ENCODE peak calls at places on chromosomes 16 and 17, in five cellular contexts. M, J, T, S and N are unnamed samples.

GRCh38 chr17:48037036-48037881 is at the start of gene COPZ2:
- DNase-seq in S (peak), T (no peak), M (no peak), J (no peak), N (no peak)

GRCh38 chr17:29384901-29385300 is 5.3 kb upstream of the TAOK1 start:
- DNase-seq in M (no peak), S (no peak), T (no peak), J (no peak), N (no peak)

GRCh38 chr17:43409131-43409530 is 10.3 kb downstream of the ARL4D start:
- DNase-seq in T (no peak), J (no peak), M (no peak), S (no peak), N (no peak)

GRCh38 chr17:73657473-73658116 is 13.3 kb upstream of the SDK2 start:
- DNase-seq in T (no peak), J (no peak), M (no peak), S (no peak), N (no peak)

GRCh38 chr16:49842972-49843371 is 12.9 kb downstream of the ZNF423 start:
- DNase-seq in M (no peak), T (no peak), J (no peak), S (no peak), N (no peak)

GRCh38 chr17:72117748-72118587 is 2.9 kb upstream of the SOX9 start:
- DNase-seq in J (no peak), T (no peak), M (no peak), S (no peak), N (peak)

GRCh38 chr16:78877114-78877513 is 723.4 kb downstream of the MAF start:
- DNase-seq in J (no peak), S (no peak), M (no peak), T (no peak), N (no peak)

GRCh38 chr17:46772013-46772878 is 46.2 kb downstream of the WNT3 start:
- DNase-seq in M (peak), J (no peak), S (no peak), T (no peak), N (no peak)

GRCh38 chr16:21244798-21245197 is 11.3 kb downstream of the ANKS4B start:
- DNase-seq in M (no peak), J (no peak), S (no peak), T (no peak), N (no peak)

GRCh38 chr17:44362964-44363612 is 565 bp downstream of the FAM171A2 start:
- DNase-seq in J (no peak), T (no peak), S (no peak), M (peak), N (no peak)

GRCh38 chr17:29608986-29609385 is 13.7 kb downstream of the CORO6 start:
- DNase-seq in T (no peak), J (no peak), S (no peak), M (no peak), N (no peak)

GRCh38 chr17:51947160-51947559 is 211.4 kb downstream of the CA10 start:
- DNase-seq in M (peak), S (no peak), T (no peak), J (no peak), N (no peak)

GRCh38 chr16:54511181-54511731 is 224.7 kb upstream of the IRX3 start:
- DNase-seq in T (no peak), J (no peak), M (no peak), S (no peak), N (no peak)

GRCh38 chr16:31474173-31474714 is 2.3 kb downstream of the TGFB1I1 start:
- DNase-seq in S (no peak), T (no peak), J (no peak), M (no peak), N (no peak)

GRCh38 chr17:71409137-71409536 is 711.7 kb upstream of the SOX9 start:
- DNase-seq in M (no peak), S (no peak), J (no peak), T (no peak), N (no peak)

GRCh38 chr17:45294506-45294905 is 22.3 kb downstream of the MAP3K14 start:
- DNase-seq in J (no peak), T (no peak), M (no peak), S (no peak), N (no peak)

GRCh38 chr17:51629232-51629631 is 368.9 kb downstream of the UTP18 start:
- DNase-seq in M (no peak), J (no peak), T (no peak), S (no peak), N (no peak)

GRCh38 chr17:59423137-59423703 is 91.8 kb downstream of the YPEL2 start:
- DNase-seq in M (no peak), T (no peak), J (no peak), S (no peak), N (no peak)